ENCODE peak calls at places on chromosome 3, in eight cellular contexts. E is GM23248, H is hepatocyte, J is neural progenitor cell, B is HCT116, O is OCI-LY7, C is SK-N-SH, K is GM23338. G is an unnamed sample.

GRCh38 chr3:185582236-185582635 is 3.9 kb upstream of the SENP2 start:
- DNase-seq in H (no peak), B (no peak), J (peak; percentile 66), E (no peak), O (no peak), C (no peak), K (peak; percentile 96), G (no peak)

GRCh38 chr3:177620073-177620472 is 422.8 kb upstream of the TBL1XR1 start:
- DNase-seq in C (no peak), K (no peak), O (no peak), E (no peak), J (no peak), B (no peak), H (no peak), G (no peak)

GRCh38 chr3:49701388-49702077 is 12.2 kb downstream of the RNF123 start:
- DNase-seq in C (peak; percentile 71), K (peak; percentile 85), H (no peak), O (peak; percentile 27), E (peak; percentile 39), J (peak; percentile 75), B (no peak), G (no peak)

GRCh38 chr3:118171236-118171852 is 863.3 kb downstream of the IGSF11 start:
- DNase-seq in C (no peak), B (no peak), J (no peak), E (no peak), K (no peak), O (no peak), H (no peak), G (no peak)

GRCh38 chr3:64730651-64731050 is 42.9 kb upstream of the ADAMTS9 start:
- DNase-seq in E (no peak), O (no peak), B (no peak), J (no peak), C (no peak), K (no peak), H (no peak), G (no peak)

GRCh38 chr3:8734137-8734878 is 706 bp downstream of the CAV3 start:
- DNase-seq in K (no peak), J (no peak), H (no peak), O (no peak), C (no peak), B (no peak), E (no peak), G (peak; percentile 57)

GRCh38 chr3:99659032-99659431 is 20.6 kb downstream of the COL8A1 start:
- DNase-seq in J (no peak), C (no peak), B (no peak), E (peak; percentile 99), H (peak; percentile 16), O (no peak), K (no peak), G (peak; percentile 92)

GRCh38 chr3:113436794-113437193 is 4.5 kb downstream of the CFAP44 start:
- DNase-seq in C (no peak), K (peak; percentile 14), J (no peak), H (peak; percentile 46), B (no peak), O (no peak), E (peak; percentile 81), G (peak; percentile 73)

GRCh38 chr3:52014613-52015012 is 18.9 kb upstream of the RPL29 start:
- DNase-seq in B (peak; percentile 15), H (peak; percentile 40), J (peak; percentile 65), E (peak; percentile 33), C (no peak), O (no peak), K (peak; percentile 81), G (peak; percentile 29)

GRCh38 chr3:156547637-156548036 is 7.3 kb downstream of the SSR3 start:
- DNase-seq in E (no peak), O (no peak), H (no peak), B (no peak), J (no peak), K (no peak), C (no peak), G (no peak)

GRCh38 chr3:12891985-12892839 is 50.8 kb upstream of the RPL32 start:
- DNase-seq in C (peak; percentile 80), B (peak; percentile 39), E (peak; percentile 81), H (peak; percentile 81), J (peak; percentile 82), K (peak; percentile 83), O (peak; percentile 70), G (peak; percentile 78)

GRCh38 chr3:127670229-127670559 is 2.6 kb upstream of the ABTB1 start:
- DNase-seq in B (no peak), H (no peak), E (no peak), C (no peak), J (no peak), K (no peak), O (no peak), G (no peak)

GRCh38 chr3:138542977-138543376 is 51.1 kb downstream of the CEP70 start:
- DNase-seq in J (no peak), E (no peak), B (no peak), H (no peak), C (no peak), K (no peak), O (no peak), G (no peak)

GRCh38 chr3:34016925-34017592 is 218.6 kb downstream of the PDCD6IP start:
- DNase-seq in B (no peak), C (no peak), J (no peak), O (peak; percentile 84), K (no peak), H (no peak), E (no peak), G (no peak)

GRCh38 chr3:158105710-158106438 is at the start of gene SHOX2:
- DNase-seq in C (no peak), O (peak; percentile 34), K (peak; percentile 78), E (peak; percentile 83), H (peak; percentile 52), J (peak; percentile 78), B (no peak), G (no peak)

GRCh38 chr3:143332046-143332445 is 212.5 kb downstream of the CHST2 start:
- DNase-seq in C (no peak), H (no peak), B (no peak), K (no peak), J (no peak), O (no peak), E (no peak), G (no peak)

GRCh38 chr3:143329567-143330164 is 210.1 kb downstream of the CHST2 start:
- DNase-seq in J (no peak), B (no peak), O (no peak), K (no peak), C (peak; percentile 8), H (peak; percentile 12), E (no peak), G (no peak)

GRCh38 chr3:143330316-143330868 is 210.8 kb downstream of the CHST2 start:
- DNase-seq in H (no peak), K (no peak), J (no peak), E (no peak), B (no peak), C (no peak), O (no peak), G (no peak)

GRCh38 chr3:143333367-143333766 is 213.8 kb downstream of the CHST2 start:
- DNase-seq in B (no peak), E (no peak), J (no peak), C (no peak), O (no peak), H (no peak), K (no peak), G (no peak)

DNA sequence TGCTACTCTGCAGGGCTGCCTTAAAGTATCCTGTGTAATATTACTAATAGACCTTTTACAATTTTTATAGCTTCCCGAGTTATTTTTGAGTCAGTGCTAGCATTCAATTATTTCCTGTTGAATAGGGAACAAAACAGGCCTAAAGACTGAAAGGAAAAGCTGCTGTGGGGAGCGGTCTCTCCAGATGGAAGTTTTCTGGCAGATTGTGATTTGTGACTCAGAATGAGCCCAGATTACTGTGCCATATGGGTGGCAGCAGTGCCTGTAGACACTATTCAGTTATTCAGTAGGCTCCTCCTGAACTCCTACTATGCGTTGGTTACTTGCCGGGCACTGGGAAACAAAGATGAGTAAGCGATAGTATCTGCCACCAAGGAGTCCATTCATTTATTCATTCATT is 211.8 kb downstream of the CHST2 start:
- DNase-seq in H (no peak), C (no peak), E (peak; percentile 56), O (no peak), K (no peak), J (no peak), B (no peak), G (peak; percentile 74)
- TF ChIP-seq EZH2phosphoT487 in H (no peak), C (no peak), E (no peak), O (no peak), K (no peak), J (no peak), B (no peak), G (no peak)

GRCh38 chr3:25044762-25045161 is 383.3 kb upstream of the RARB start:
- DNase-seq in J (peak; percentile 3), O (no peak), K (no peak), H (no peak), C (no peak), B (no peak), E (no peak), G (no peak)

GRCh38 chr3:25047058-25047457 is 381.0 kb upstream of the RARB start:
- DNase-seq in E (no peak), K (no peak), B (no peak), C (no peak), J (no peak), O (no peak), H (peak; percentile 48), G (no peak)

GRCh38 chr3:25043757-25044156 is 384.3 kb upstream of the RARB start:
- DNase-seq in K (no peak), J (no peak), B (no peak), O (no peak), C (peak; percentile 28), H (no peak), E (no peak), G (no peak)

GRCh38 chr3:25043181-25043580 is 384.9 kb upstream of the RARB start:
- DNase-seq in K (no peak), H (no peak), O (no peak), E (no peak), J (no peak), B (no peak), C (no peak), G (no peak)

GRCh38 chr3:25045291-25045690 is 382.8 kb upstream of the RARB start:
- DNase-seq in E (no peak), B (no peak), O (no peak), K (peak; percentile 9), H (peak; percentile 32), C (no peak), J (peak; percentile 81), G (no peak)
- TF ChIP-seq EZH2phosphoT487 in E (no peak), B (no peak), O (no peak), K (no peak), H (no peak), C (no peak), J (no peak), G (no peak)

GRCh38 chr3:111787556-111788463 is 71.3 kb upstream of the PHLDB2 start:
- DNase-seq in C (no peak), H (no peak), J (no peak), O (no peak), E (no peak), K (no peak), B (no peak), G (no peak)
- TF ChIP-seq EZH2phosphoT487 in C (no peak), H (no peak), J (no peak), O (no peak), E (no peak), K (no peak), B (no peak), G (no peak)

DNA sequence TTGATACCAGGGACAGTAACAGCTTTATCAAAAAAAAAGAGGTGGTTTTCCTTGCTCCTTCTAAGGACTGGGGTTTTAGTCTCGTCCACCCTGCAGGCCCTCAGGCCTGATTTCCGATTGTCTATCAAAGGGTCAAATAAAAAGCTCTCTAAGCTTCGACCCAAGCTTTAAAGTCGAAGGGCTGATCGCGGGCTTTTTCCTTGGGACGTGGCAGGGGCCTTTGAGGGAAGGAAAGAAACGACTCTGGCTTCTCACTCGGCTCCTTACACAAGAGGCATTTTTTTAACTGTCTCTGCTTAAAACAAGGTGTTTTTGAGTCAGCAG is 354 bp upstream of the KLHL24 start:
- DNase-seq in E (no peak), J (no peak), H (no peak), K (peak; percentile 74), B (no peak), C (no peak), O (no peak), G (no peak)
- TF ChIP-seq EZH2phosphoT487 in E (no peak), J (no peak), H (no peak), K (no peak), B (no peak), C (no peak), O (no peak), G (no peak)

G was measured in PC-3.